ENCODE peak calls at places on chromosomes 2 and 18, in eight cellular contexts. T is psoas muscle, U is breast epithelium, L is fibroblast of pulmonary artery, G is B cell, N is heart right ventricle, J is spleen, M is RWPE1. K is an unnamed sample.

GRCh38 chr18:48038636-48039035 is 108.2 kb upstream of the SMAD2 start:
- DNase-seq in T (no peak), U (peak), L (no peak), G (no peak), N (no peak), J (peak), M (no peak), K (no peak)

GRCh38 chr2:170714156-170715061 is 728 bp upstream of the SP5 start:
- DNase-seq in T (peak), U (no peak), L (no peak), G (peak), N (peak), J (no peak), M (peak), K (no peak)

GRCh38 chr2:191333911-191334357 is 88.7 kb downstream of the MYO1B start:
- DNase-seq in T (no peak), U (no peak), L (peak), G (no peak), N (no peak), J (no peak), M (peak), K (no peak)

GRCh38 chr2:230972046-230972445 is 23.9 kb upstream of the SPATA3 start:
- DNase-seq in T (no peak), U (no peak), L (no peak), G (no peak), N (no peak), J (no peak), M (no peak), K (no peak)

GRCh38 chr2:66561645-66562336 is 126.9 kb downstream of the MEIS1 start:
- DNase-seq in T (no peak), U (no peak), L (peak), G (no peak), N (no peak), J (no peak), M (no peak), K (no peak)

GRCh38 chr2:10096641-10097040 is 16.4 kb upstream of the CYS1 start:
- DNase-seq in T (no peak), U (no peak), L (no peak), G (no peak), N (no peak), J (no peak), M (no peak), K (no peak)

GRCh38 chr2:173957517-173957916 is 7.7 kb downstream of the SP3 start:
- DNase-seq in T (no peak), U (no peak), L (no peak), G (no peak), N (no peak), J (no peak), M (no peak), K (no peak)

GRCh38 chr2:149098722-149099121 is 60.2 kb downstream of the LYPD6B start:
- DNase-seq in T (no peak), U (no peak), L (peak), G (no peak), N (no peak), J (no peak), M (no peak), K (no peak)

GRCh38 chr2:182542501-182543258 is 115.8 kb upstream of the PDE1A start:
- DNase-seq in T (no peak), U (no peak), L (peak), G (no peak), N (no peak), J (no peak), M (no peak), K (no peak)

GRCh38 chr2:121471571-121472464 is 58.9 kb upstream of the RNU4ATAC start:
- DNase-seq in T (no peak), U (no peak), L (peak), G (no peak), N (no peak), J (no peak), M (no peak), K (no peak)

GRCh38 chr2:24830351-24830750 is 37.1 kb downstream of the CENPO start:
- DNase-seq in T (peak), U (no peak), L (peak), G (no peak), N (no peak), J (peak), M (no peak), K (no peak)

GRCh38 chr18:50454379-50455005 is 79.6 kb downstream of the SKA1 start:
- DNase-seq in T (no peak), U (no peak), L (no peak), G (no peak), N (no peak), J (no peak), M (no peak), K (no peak)

GRCh38 chr2:29245742-29246387 is 130.7 kb downstream of the CLIP4 start:
- DNase-seq in T (no peak), U (no peak), L (no peak), G (peak), N (no peak), J (no peak), M (no peak), K (no peak)

GRCh38 chr2:12769492-12770105 is 52.9 kb downstream of the TRIB2 start:
- DNase-seq in T (peak), U (no peak), L (peak), G (no peak), N (peak), J (no peak), M (no peak), K (no peak)

GRCh38 chr2:7552825-7553550 is 635.8 kb downstream of the RNF144A start:
- DNase-seq in T (no peak), U (no peak), L (no peak), G (no peak), N (no peak), J (no peak), M (no peak), K (no peak)

GRCh38 chr2:18061717-18062116 is 183.2 kb downstream of the KCNS3 start:
- DNase-seq in T (no peak), U (no peak), L (no peak), G (no peak), N (no peak), J (no peak), M (no peak), K (no peak)

GRCh38 chr18:10927290-10927979 is 221.9 kb downstream of the PIEZO2 start:
- DNase-seq in T (no peak), U (no peak), L (peak), G (no peak), N (no peak), J (no peak), M (no peak), K (no peak)

GRCh38 chr2:230981704-230982103 is 14.2 kb upstream of the SPATA3 start:
- DNase-seq in T (no peak), U (no peak), L (no peak), G (no peak), N (no peak), J (no peak), M (no peak), K (no peak)

GRCh38 chr2:12718662-12719399 is 2.1 kb downstream of the TRIB2 start:
- DNase-seq in T (no peak), U (no peak), L (peak), G (peak), N (no peak), J (peak), M (no peak), K (no peak)

GRCh38 chr2:112136081-112136480 is 2.1 kb upstream of the FBLN7 start:
- DNase-seq in T (no peak), U (no peak), L (no peak), G (no peak), N (no peak), J (no peak), M (no peak), K (no peak)

GRCh38 chr18:78721986-78722385 is 257.6 kb upstream of the SALL3 start:
- DNase-seq in T (no peak), U (no peak), L (no peak), G (no peak), N (no peak), J (peak), M (no peak), K (no peak)

GRCh38 chr2:120546077-120546864 is 189.4 kb upstream of the GLI2 start:
- DNase-seq in T (peak), U (no peak), L (peak), G (no peak), N (no peak), J (no peak), M (no peak), K (peak)

GRCh38 chr18:4908239-4908638 is 288.8 kb downstream of the AKAIN1 start:
- DNase-seq in T (no peak), U (no peak), L (no peak), G (no peak), N (no peak), J (no peak), M (no peak), K (no peak)

GRCh38 chr2:75290600-75291140 is 91.3 kb upstream of the TACR1 start:
- DNase-seq in T (no peak), U (no peak), L (peak), G (no peak), N (no peak), J (no peak), M (no peak), K (no peak)

GRCh38 chr2:135532581-135532980 is 1.3 kb downstream of the R3HDM1 start:
- DNase-seq in T (no peak), U (no peak), L (peak), G (no peak), N (no peak), J (no peak), M (no peak), K (no peak)

GRCh38 chr2:69298862-69299261 is 88.2 kb downstream of the GFPT1 start:
- DNase-seq in T (no peak), U (no peak), L (peak), G (no peak), N (no peak), J (no peak), M (no peak), K (no peak)

GRCh38 chr2:75047907-75048625 is 89.6 kb downstream of the POLE4 start:
- DNase-seq in T (no peak), U (no peak), L (peak), G (no peak), N (no peak), J (no peak), M (peak), K (no peak)

GRCh38 chr2:190717764-190718651 is 69.1 kb downstream of the NAB1 start:
- DNase-seq in T (no peak), U (no peak), L (no peak), G (no peak), N (no peak), J (no peak), M (no peak), K (no peak)

GRCh38 chr2:241184901-241185300 is 3.6 kb upstream of the ANO7 start:
- DNase-seq in T (no peak), U (no peak), L (no peak), G (no peak), N (no peak), J (peak), M (no peak), K (no peak)

GRCh38 chr18:40911582-40912254 is 1043.3 kb upstream of the PIK3C3 start:
- DNase-seq in T (no peak), U (no peak), L (peak), G (no peak), N (no peak), J (no peak), M (no peak), K (no peak)

GRCh38 chr18:11689031-11689971 is at the start of gene GNAL:
- DNase-seq in T (peak), U (peak), L (peak), G (peak), N (peak), J (peak), M (peak), K (peak)

GRCh38 chr2:99467390-99467789 is 22.4 kb downstream of the REV1 start:
- DNase-seq in T (no peak), U (no peak), L (no peak), G (no peak), N (no peak), J (no peak), M (no peak), K (no peak)

GRCh38 chr18:37962316-37962966 is 396.8 kb upstream of the CELF4 start:
- DNase-seq in T (no peak), U (no peak), L (no peak), G (no peak), N (no peak), J (no peak), M (no peak), K (no peak)

GRCh38 chr2:130928385-130928784 is 91.7 kb downstream of the ARHGEF4 start:
- DNase-seq in T (no peak), U (no peak), L (no peak), G (no peak), N (no peak), J (no peak), M (no peak), K (no peak)

GRCh38 chr2:76692896-76693295 is 829.3 kb downstream of the LRRTM4 start:
- DNase-seq in T (no peak), U (no peak), L (no peak), G (no peak), N (no peak), J (no peak), M (no peak), K (no peak)

GRCh38 chr2:240958366-240959213 is 39.8 kb upstream of the SNED1 start:
- DNase-seq in T (peak), U (peak), L (no peak), G (peak), N (no peak), J (peak), M (no peak), K (no peak)

GRCh38 chr2:29462293-29462692 is 347.1 kb downstream of the CLIP4 start:
- DNase-seq in T (no peak), U (no peak), L (peak), G (no peak), N (no peak), J (no peak), M (peak), K (no peak)

GRCh38 chr2:200845669-200846325 is 18.7 kb downstream of the CLK1 start:
- DNase-seq in T (no peak), U (no peak), L (no peak), G (no peak), N (no peak), J (no peak), M (no peak), K (no peak)
- TF ChIP-seq CTCF in T (no peak), U (no peak), L (no peak), G (no peak), N (no peak), J (no peak), M (no peak), K (no peak)

DNA sequence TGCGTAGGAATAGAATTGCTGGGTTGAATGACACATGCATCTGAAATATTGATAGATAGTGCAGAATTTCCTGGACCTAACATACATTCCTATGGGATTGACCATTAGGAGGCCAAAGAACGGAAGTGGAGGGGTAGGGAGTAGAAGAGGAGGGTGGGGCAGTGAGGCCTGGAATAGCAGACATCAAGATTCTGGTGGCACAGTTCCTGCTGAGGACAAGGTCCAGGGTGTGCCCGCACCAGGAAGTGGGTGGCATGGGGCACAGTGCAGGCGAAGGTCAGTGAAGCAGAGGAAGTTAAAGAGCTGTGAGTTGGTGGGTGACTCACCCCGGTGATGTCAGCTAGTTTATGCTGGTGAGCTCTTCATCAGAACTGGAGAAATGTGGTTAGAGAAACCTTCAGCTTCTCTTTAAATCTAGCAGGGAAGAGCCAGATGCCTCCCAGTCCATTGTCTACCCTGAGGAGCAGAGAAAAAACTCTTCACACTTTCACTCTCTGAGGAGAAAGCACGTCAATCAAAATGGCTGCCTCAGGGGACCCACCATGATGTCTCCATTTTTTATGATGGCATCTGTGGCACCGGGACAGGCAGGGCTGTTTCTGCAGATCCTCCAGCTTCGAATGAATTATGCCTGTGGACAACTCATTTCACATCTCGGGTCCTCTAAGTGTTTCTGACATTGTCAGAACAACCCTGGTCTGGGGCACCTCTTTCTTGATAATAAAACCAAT is 55.9 kb upstream of the CTLA4 start:
- DNase-seq in T (peak), U (no peak), L (peak), G (no peak), N (peak), J (peak), M (peak), K (no peak)
- TF ChIP-seq CTCF in T (no peak), U (no peak), L (no peak), G (no peak), N (no peak), J (no peak), M (no peak), K (no peak)

GRCh38 chr2:239369631-239370161 is 31.1 kb downstream of the HDAC4 start:
- DNase-seq in T (peak), U (peak), L (no peak), G (peak), N (no peak), J (peak), M (no peak), K (no peak)

GRCh38 chr2:239368906-239369584 is 31.8 kb downstream of the HDAC4 start:
- DNase-seq in T (peak), U (peak), L (no peak), G (no peak), N (no peak), J (peak), M (no peak), K (peak)

GRCh38 chr2:239371726-239372686 is 28.8 kb downstream of the HDAC4 start:
- DNase-seq in T (peak), U (peak), L (no peak), G (no peak), N (no peak), J (peak), M (no peak), K (no peak)

GRCh38 chr2:239370876-239371725 is 29.7 kb downstream of the HDAC4 start:
- DNase-seq in T (peak), U (peak), L (no peak), G (no peak), N (no peak), J (peak), M (no peak), K (no peak)

GRCh38 chr2:239370403-239370802 is 30.4 kb downstream of the HDAC4 start:
- DNase-seq in T (peak), U (peak), L (no peak), G (no peak), N (no peak), J (peak), M (no peak), K (no peak)
- TF ChIP-seq CTCF in T (no peak), U (no peak), L (no peak), G (no peak), N (no peak), J (no peak), M (no peak), K (no peak)

GRCh38 chr2:95337829-95338228 is 40.7 kb downstream of the KCNIP3 start:
- DNase-seq in T (peak), U (no peak), L (no peak), G (no peak), N (peak), J (peak), M (no peak), K (no peak)
- TF ChIP-seq CTCF in T (no peak), U (no peak), L (no peak), G (no peak), N (no peak), J (no peak), M (no peak), K (no peak)

GRCh38 chr2:1277634-1278033 is 135.6 kb upstream of the TPO start:
- DNase-seq in T (no peak), U (no peak), L (no peak), G (no peak), N (no peak), J (no peak), M (no peak), K (no peak)
- TF ChIP-seq CTCF in T (no peak), U (no peak), L (no peak), G (no peak), N (no peak), J (no peak), M (no peak), K (no peak)

K was measured in mesothelial cell of epicardium.